ENCODE peak calls at places on chromosomes 6 and 20, in seven cellular contexts. P is body of pancreas, R is hepatocyte, J is GM23248, Z is breast epithelium, Q is esophagus squamous epithelium, W is cardiac muscle cell. A is an unnamed sample.

GRCh38 chr20:40547492-40548129 is 141.4 kb downstream of the MAFB start:
- DNase-seq in W (no peak), J (no peak), Q (no peak), R (no peak), P (no peak), Z (no peak), A (no peak)

GRCh38 chr20:6827472-6827871 is 60.0 kb downstream of the BMP2 start:
- DNase-seq in Q (no peak), J (no peak), R (no peak), W (no peak), Z (no peak), P (no peak), A (no peak)

GRCh38 chr6:89350281-89351037 is 2.1 kb downstream of the UBE2J1 start:
- DNase-seq in W (no peak), Z (no peak), R (no peak), J (peak; percentile 24), P (no peak), Q (no peak), A (no peak)

GRCh38 chr6:71040043-71040442 is 83.2 kb upstream of the B3GAT2 start:
- DNase-seq in Z (no peak), J (no peak), Q (no peak), P (no peak), W (no peak), R (no peak), A (no peak)

GRCh38 chr6:143675946-143676345 is 1.8 kb upstream of the PHACTR2 start:
- DNase-seq in W (no peak), R (no peak), J (peak; percentile 64), Q (no peak), Z (no peak), P (no peak), A (no peak)

GRCh38 chr6:141326426-141326825 is 806.3 kb upstream of the GJE1 start:
- DNase-seq in W (no peak), P (no peak), Z (no peak), R (peak; percentile 40), Q (no peak), J (peak; percentile 99), A (no peak)

GRCh38 chr6:43627008-43627825 is 1.8 kb downstream of the GTPBP2 start:
- DNase-seq in P (peak; percentile 80), J (peak; percentile 99), W (peak; percentile 89), Z (no peak), Q (no peak), R (peak; percentile 91), A (peak; percentile 77)

GRCh38 chr20:2691663-2692035 is 931 bp upstream of the EBF4 start:
- DNase-seq in Z (no peak), P (peak; percentile 14), J (no peak), Q (no peak), R (no peak), W (no peak), A (no peak)

GRCh38 chr6:111061493-111061892 is 25.8 kb upstream of the SLC16A10 start:
- DNase-seq in P (no peak), R (no peak), Z (no peak), J (peak; percentile 13), W (no peak), Q (no peak), A (no peak)

GRCh38 chr6:159973951-159974350 is 5.1 kb downstream of the IGF2R start:
- DNase-seq in J (peak; percentile 79), P (no peak), Q (no peak), R (no peak), W (peak; percentile 23), Z (no peak), A (no peak)

GRCh38 chr20:20824924-20825584 is 112.6 kb upstream of the RALGAPA2 start:
- DNase-seq in W (peak; percentile 69), Z (peak; percentile 56), P (peak; percentile 57), Q (no peak), J (peak; percentile 47), R (peak; percentile 77), A (peak; percentile 58)

GRCh38 chr20:62760536-62761057 is 35.7 kb upstream of the MRGBP start:
- DNase-seq in P (no peak), R (no peak), J (no peak), Q (no peak), Z (no peak), W (no peak), A (no peak)

GRCh38 chr20:63124782-63125580 is 91.0 kb downstream of the YTHDF1 start:
- DNase-seq in J (no peak), P (peak; percentile 2), R (no peak), Z (peak; percentile 43), W (no peak), Q (no peak), A (no peak)

GRCh38 chr20:14633507-14633906 is 296.1 kb upstream of the FLRT3 start:
- DNase-seq in J (peak; percentile 38), W (no peak), Q (no peak), Z (no peak), P (no peak), R (no peak), A (no peak)

GRCh38 chr6:110412258-110412839 is 3.0 kb downstream of the DDO start:
- DNase-seq in P (no peak), R (no peak), J (no peak), Q (no peak), W (no peak), Z (no peak), A (no peak)

GRCh38 chr20:12354725-12355124 is 437.0 kb downstream of the BTBD3 start:
- DNase-seq in Z (no peak), J (no peak), Q (no peak), W (no peak), R (no peak), P (no peak), A (no peak)

GRCh38 chr6:90028080-90028778 is 134.0 kb downstream of the GJA10 start:
- DNase-seq in Z (no peak), W (no peak), Q (no peak), R (no peak), P (no peak), J (no peak), A (no peak)

GRCh38 chr6:14986370-14986769 is 259.5 kb upstream of the JARID2 start:
- DNase-seq in R (no peak), J (no peak), Z (no peak), Q (no peak), P (no peak), W (no peak), A (peak; percentile 57)

GRCh38 chr20:11274137-11274536 is 600.3 kb upstream of the JAG1 start:
- DNase-seq in R (peak; percentile 78), W (peak; percentile 78), J (peak; percentile 74), Z (no peak), Q (no peak), P (peak; percentile 36), A (no peak)

GRCh38 chr20:24755411-24755922 is 193.6 kb upstream of the CST7 start:
- DNase-seq in W (no peak), R (peak; percentile 44), J (no peak), Q (no peak), Z (no peak), P (no peak), A (no peak)

GRCh38 chr20:10080554-10080953 is 45.8 kb downstream of the ANKEF1 start:
- DNase-seq in W (no peak), R (no peak), P (no peak), Q (no peak), J (no peak), Z (no peak), A (no peak)

GRCh38 chr6:63516186-63516944 is 55.9 kb upstream of the LOC128125822 start:
- DNase-seq in Q (no peak), W (no peak), J (peak; percentile 19), R (no peak), P (no peak), Z (no peak), A (no peak)

GRCh38 chr6:159299566-159299965 is 130.4 kb downstream of the FNDC1 start:
- DNase-seq in J (no peak), P (no peak), Q (no peak), W (no peak), Z (no peak), R (no peak), A (no peak)

GRCh38 chr20:8464368-8464767 is 332.3 kb downstream of the PLCB1 start:
- DNase-seq in P (no peak), J (no peak), R (no peak), Z (no peak), W (no peak), Q (no peak), A (no peak)

GRCh38 chr20:25041813-25042530 is 16.0 kb downstream of the ACSS1 start:
- DNase-seq in Q (no peak), J (no peak), Z (no peak), W (no peak), R (no peak), P (no peak), A (no peak)

DNA sequence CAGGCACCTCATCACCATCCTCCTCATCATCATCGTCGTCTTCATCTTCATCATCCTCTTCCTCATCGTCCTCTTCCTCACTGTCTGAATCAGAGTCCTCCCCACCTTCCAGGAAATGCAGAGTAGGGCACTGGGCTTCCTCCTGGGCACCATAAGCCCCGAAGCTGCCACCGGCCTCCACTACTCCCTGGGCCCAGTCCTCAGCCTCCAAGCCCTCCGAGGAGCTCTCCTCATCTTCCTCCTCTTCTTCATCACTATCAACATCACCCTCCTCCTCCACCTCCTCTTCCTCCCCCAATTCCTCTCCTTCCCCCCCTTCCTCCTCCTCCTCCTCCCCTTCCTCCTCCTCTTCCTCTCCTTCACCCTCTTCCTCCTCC is 1.7 kb downstream of the CENPB start:
- DNase-seq in R (no peak), P (no peak), Q (no peak), Z (no peak), W (no peak), J (no peak), A (no peak)
- H3K4me1 ChIP-seq in R (peaks cover 34% of the 10 kb centered on the region), P (peaks cover 60% of the 10 kb centered on the region), Q (peaks cover 50% of the 10 kb centered on the region), Z (peaks cover 38% of the 10 kb centered on the region), W (peaks cover 5% of the 10 kb centered on the region), J (peaks cover 18% of the 10 kb centered on the region), A (peaks cover 56% of the 10 kb centered on the region)

GRCh38 chr20:50516935-50517816 is 7.0 kb downstream of the PTPN1 start:
- DNase-seq in Z (no peak), R (no peak), Q (no peak), W (no peak), P (no peak), J (no peak), A (peak; percentile 36)
- H3K4me1 ChIP-seq in Z (peaks cover 1% of the 10 kb centered on the region), R (peaks cover 61% of the 10 kb centered on the region), Q (peaks cover 75% of the 10 kb centered on the region), W (peaks cover 22% of the 10 kb centered on the region), P (peaks cover 20% of the 10 kb centered on the region), J (peaks cover 90% of the 10 kb centered on the region), A (peaks cover 56% of the 10 kb centered on the region)

GRCh38 chr20:57617079-57617795 is 3.0 kb downstream of the ZBP1 start:
- DNase-seq in Z (no peak), W (no peak), J (no peak), Q (no peak), P (no peak), R (no peak), A (no peak)
- H3K4me1 ChIP-seq in Z (no peaks in the 10 kb centered on the region), W (no peaks in the 10 kb centered on the region), J (no peaks in the 10 kb centered on the region), Q (peaks cover 30% of the 10 kb centered on the region), P (no peaks in the 10 kb centered on the region), R (no peaks in the 10 kb centered on the region), A (peaks cover 4% of the 10 kb centered on the region)

GRCh38 chr6:16730720-16731502 is 30.3 kb downstream of the ATXN1 start:
- DNase-seq in J (no peak), W (peak; percentile 11), Z (no peak), Q (no peak), R (no peak), P (no peak), A (no peak)

GRCh38 chr6:16729183-16729696 is 32.0 kb downstream of the ATXN1 start:
- DNase-seq in J (peak; percentile 61), Q (no peak), R (peak; percentile 54), W (no peak), Z (no peak), P (no peak), A (no peak)

GRCh38 chr6:16729744-16730143 is 31.5 kb downstream of the ATXN1 start:
- DNase-seq in W (no peak), J (no peak), Z (no peak), Q (no peak), R (no peak), P (no peak), A (no peak)

GRCh38 chr6:16733085-16733484 is 28.2 kb downstream of the ATXN1 start:
- DNase-seq in J (no peak), Q (no peak), R (no peak), P (no peak), W (no peak), Z (no peak), A (no peak)

GRCh38 chr6:16731503-16732018 is 29.7 kb downstream of the ATXN1 start:
- DNase-seq in W (no peak), Q (no peak), Z (no peak), R (no peak), J (no peak), P (no peak), A (no peak)
- H3K4me1 ChIP-seq in W (peaks cover 10% of the 10 kb centered on the region), Q (peaks cover 9% of the 10 kb centered on the region), Z (peaks cover 7% of the 10 kb centered on the region), R (peaks cover 29% of the 10 kb centered on the region), J (peaks cover 30% of the 10 kb centered on the region), P (peaks cover 25% of the 10 kb centered on the region), A (peaks cover 24% of the 10 kb centered on the region)

A was measured in transverse colon.